ENCODE peak calls at places on chromosomes 3 and 15, in eight cellular contexts. One of them, this sample, is unnamed.

GRCh38 chr15:89760303-89761008 is 9.4 kb upstream of the MESP1 start:
- DNase-seq in AML-193: peak
- DNase-seq in stimulated activated CD8-positive, alpha-beta memory T cell treated with anti-CD3 and anti-CD28 coated beads, Interleukin-2, amount 100 ng/mL, for 1 hour: peak
- DNase-seq in AG20443: peak
- DNase-seq in HEK293T: peak
- DNase-seq in fibroblast of pulmonary artery: peak
- DNase-seq in ACHN: peak
- DNase-seq in NCI-H1105 treated with DMSO at 0.1 percent for 48 hours: peak
- DNase-seq in this sample: peak

GRCh38 chr15:74200394-74200793 is 2.2 kb downstream of the STRA6 start:
- DNase-seq in AML-193: peak
- DNase-seq in stimulated activated CD8-positive, alpha-beta memory T cell treated with anti-CD3 and anti-CD28 coated beads, Interleukin-2, amount 100 ng/mL, for 1 hour: no peak
- DNase-seq in AG20443: peak
- DNase-seq in HEK293T: no peak
- DNase-seq in fibroblast of pulmonary artery: peak
- DNase-seq in ACHN: peak
- DNase-seq in NCI-H1105 treated with DMSO at 0.1 percent for 48 hours: no peak
- DNase-seq in this sample: no peak

GRCh38 chr3:59212128-59212764 is 162.4 kb upstream of the CFAP20DC start:
- DNase-seq in AML-193: peak
- DNase-seq in stimulated activated CD8-positive, alpha-beta memory T cell treated with anti-CD3 and anti-CD28 coated beads, Interleukin-2, amount 100 ng/mL, for 1 hour: no peak
- DNase-seq in AG20443: peak
- DNase-seq in HEK293T: peak
- DNase-seq in fibroblast of pulmonary artery: peak
- DNase-seq in ACHN: peak
- DNase-seq in NCI-H1105 treated with DMSO at 0.1 percent for 48 hours: peak
- DNase-seq in this sample: peak

GRCh38 chr3:171876651-171877272 is 33.6 kb downstream of the TMEM212 start:
- DNase-seq in AML-193: no peak
- DNase-seq in stimulated activated CD8-positive, alpha-beta memory T cell treated with anti-CD3 and anti-CD28 coated beads, Interleukin-2, amount 100 ng/mL, for 1 hour: no peak
- DNase-seq in AG20443: peak
- DNase-seq in HEK293T: no peak
- DNase-seq in fibroblast of pulmonary artery: peak
- DNase-seq in ACHN: peak
- DNase-seq in NCI-H1105 treated with DMSO at 0.1 percent for 48 hours: no peak
- DNase-seq in this sample: peak

GRCh38 chr3:30290479-30290878 is 315.9 kb upstream of the TGFBR2 start:
- DNase-seq in AML-193: no peak
- DNase-seq in stimulated activated CD8-positive, alpha-beta memory T cell treated with anti-CD3 and anti-CD28 coated beads, Interleukin-2, amount 100 ng/mL, for 1 hour: no peak
- DNase-seq in AG20443: no peak
- DNase-seq in HEK293T: no peak
- DNase-seq in fibroblast of pulmonary artery: no peak
- DNase-seq in ACHN: no peak
- DNase-seq in NCI-H1105 treated with DMSO at 0.1 percent for 48 hours: no peak
- DNase-seq in this sample: no peak

GRCh38 chr15:86877171-86877631 is 797.5 kb downstream of the AGBL1 start:
- DNase-seq in AML-193: no peak
- DNase-seq in stimulated activated CD8-positive, alpha-beta memory T cell treated with anti-CD3 and anti-CD28 coated beads, Interleukin-2, amount 100 ng/mL, for 1 hour: no peak
- DNase-seq in AG20443: no peak
- DNase-seq in HEK293T: no peak
- DNase-seq in fibroblast of pulmonary artery: no peak
- DNase-seq in ACHN: no peak
- DNase-seq in NCI-H1105 treated with DMSO at 0.1 percent for 48 hours: no peak
- DNase-seq in this sample: no peak

GRCh38 chr3:141933421-141934300 is 57.2 kb downstream of the ATP1B3 start:
- DNase-seq in AML-193: no peak
- DNase-seq in stimulated activated CD8-positive, alpha-beta memory T cell treated with anti-CD3 and anti-CD28 coated beads, Interleukin-2, amount 100 ng/mL, for 1 hour: no peak
- DNase-seq in AG20443: no peak
- DNase-seq in HEK293T: no peak
- DNase-seq in fibroblast of pulmonary artery: no peak
- DNase-seq in ACHN: no peak
- DNase-seq in NCI-H1105 treated with DMSO at 0.1 percent for 48 hours: no peak
- DNase-seq in this sample: no peak

GRCh38 chr3:44554626-44555592 is at the start of gene ZKSCAN7:
- DNase-seq in AML-193: peak
- DNase-seq in stimulated activated CD8-positive, alpha-beta memory T cell treated with anti-CD3 and anti-CD28 coated beads, Interleukin-2, amount 100 ng/mL, for 1 hour: peak
- DNase-seq in AG20443: peak
- DNase-seq in HEK293T: no peak
- DNase-seq in fibroblast of pulmonary artery: peak
- DNase-seq in ACHN: peak
- DNase-seq in NCI-H1105 treated with DMSO at 0.1 percent for 48 hours: no peak
- DNase-seq in this sample: peak

GRCh38 chr3:17491601-17492000 is 250.8 kb downstream of the TBC1D5 start:
- DNase-seq in AML-193: no peak
- DNase-seq in stimulated activated CD8-positive, alpha-beta memory T cell treated with anti-CD3 and anti-CD28 coated beads, Interleukin-2, amount 100 ng/mL, for 1 hour: no peak
- DNase-seq in AG20443: no peak
- DNase-seq in HEK293T: no peak
- DNase-seq in fibroblast of pulmonary artery: peak
- DNase-seq in ACHN: no peak
- DNase-seq in NCI-H1105 treated with DMSO at 0.1 percent for 48 hours: no peak
- DNase-seq in this sample: peak

GRCh38 chr3:71581981-71582611 is 1.4 kb downstream of the FOXP1 start:
- DNase-seq in AML-193: peak
- DNase-seq in stimulated activated CD8-positive, alpha-beta memory T cell treated with anti-CD3 and anti-CD28 coated beads, Interleukin-2, amount 100 ng/mL, for 1 hour: no peak
- DNase-seq in AG20443: no peak
- DNase-seq in HEK293T: peak
- DNase-seq in fibroblast of pulmonary artery: no peak
- DNase-seq in ACHN: peak
- DNase-seq in NCI-H1105 treated with DMSO at 0.1 percent for 48 hours: peak
- DNase-seq in this sample: peak

GRCh38 chr15:27490867-27491595 is 520.0 kb downstream of the GABRG3 start:
- DNase-seq in AML-193: no peak
- DNase-seq in stimulated activated CD8-positive, alpha-beta memory T cell treated with anti-CD3 and anti-CD28 coated beads, Interleukin-2, amount 100 ng/mL, for 1 hour: no peak
- DNase-seq in AG20443: no peak
- DNase-seq in HEK293T: no peak
- DNase-seq in fibroblast of pulmonary artery: no peak
- DNase-seq in ACHN: no peak
- DNase-seq in NCI-H1105 treated with DMSO at 0.1 percent for 48 hours: no peak
- DNase-seq in this sample: no peak

GRCh38 chr3:30656624-30657141 is 50.3 kb downstream of the TGFBR2 start:
- DNase-seq in AML-193: no peak
- DNase-seq in stimulated activated CD8-positive, alpha-beta memory T cell treated with anti-CD3 and anti-CD28 coated beads, Interleukin-2, amount 100 ng/mL, for 1 hour: no peak
- DNase-seq in AG20443: no peak
- DNase-seq in HEK293T: no peak
- DNase-seq in fibroblast of pulmonary artery: no peak
- DNase-seq in ACHN: no peak
- DNase-seq in NCI-H1105 treated with DMSO at 0.1 percent for 48 hours: no peak
- DNase-seq in this sample: no peak

GRCh38 chr3:167813169-167814123 is 77.9 kb downstream of the SERPINI1 start:
- DNase-seq in AML-193: no peak
- DNase-seq in stimulated activated CD8-positive, alpha-beta memory T cell treated with anti-CD3 and anti-CD28 coated beads, Interleukin-2, amount 100 ng/mL, for 1 hour: no peak
- DNase-seq in AG20443: no peak
- DNase-seq in HEK293T: no peak
- DNase-seq in fibroblast of pulmonary artery: no peak
- DNase-seq in ACHN: no peak
- DNase-seq in NCI-H1105 treated with DMSO at 0.1 percent for 48 hours: no peak
- DNase-seq in this sample: no peak

GRCh38 chr15:22880981-22881738 is 42.7 kb downstream of the NIPA2 start:
- DNase-seq in AML-193: no peak
- DNase-seq in stimulated activated CD8-positive, alpha-beta memory T cell treated with anti-CD3 and anti-CD28 coated beads, Interleukin-2, amount 100 ng/mL, for 1 hour: no peak
- DNase-seq in AG20443: no peak
- DNase-seq in HEK293T: no peak
- DNase-seq in fibroblast of pulmonary artery: no peak
- DNase-seq in ACHN: no peak
- DNase-seq in NCI-H1105 treated with DMSO at 0.1 percent for 48 hours: no peak
- DNase-seq in this sample: no peak

GRCh38 chr3:186966406-186966805 is 36.1 kb downstream of the ST6GAL1 start:
- DNase-seq in AML-193: no peak
- DNase-seq in stimulated activated CD8-positive, alpha-beta memory T cell treated with anti-CD3 and anti-CD28 coated beads, Interleukin-2, amount 100 ng/mL, for 1 hour: no peak
- DNase-seq in AG20443: no peak
- DNase-seq in HEK293T: no peak
- DNase-seq in fibroblast of pulmonary artery: no peak
- DNase-seq in ACHN: no peak
- DNase-seq in NCI-H1105 treated with DMSO at 0.1 percent for 48 hours: no peak
- DNase-seq in this sample: no peak

GRCh38 chr3:57826286-57826951 is 70.3 kb downstream of the SLMAP start:
- DNase-seq in AML-193: peak
- DNase-seq in stimulated activated CD8-positive, alpha-beta memory T cell treated with anti-CD3 and anti-CD28 coated beads, Interleukin-2, amount 100 ng/mL, for 1 hour: no peak
- DNase-seq in AG20443: no peak
- DNase-seq in HEK293T: no peak
- DNase-seq in fibroblast of pulmonary artery: peak
- DNase-seq in ACHN: peak
- DNase-seq in NCI-H1105 treated with DMSO at 0.1 percent for 48 hours: no peak
- DNase-seq in this sample: peak

GRCh38 chr3:52780298-52780585 is 2.8 kb downstream of the ITIH1 start:
- DNase-seq in AML-193: no peak
- DNase-seq in stimulated activated CD8-positive, alpha-beta memory T cell treated with anti-CD3 and anti-CD28 coated beads, Interleukin-2, amount 100 ng/mL, for 1 hour: no peak
- DNase-seq in AG20443: no peak
- DNase-seq in HEK293T: no peak
- DNase-seq in fibroblast of pulmonary artery: no peak
- DNase-seq in ACHN: no peak
- DNase-seq in NCI-H1105 treated with DMSO at 0.1 percent for 48 hours: no peak
- DNase-seq in this sample: no peak

GRCh38 chr3:127722928-127723603 is 50.3 kb downstream of the ABTB1 start:
- DNase-seq in AML-193: no peak
- DNase-seq in stimulated activated CD8-positive, alpha-beta memory T cell treated with anti-CD3 and anti-CD28 coated beads, Interleukin-2, amount 100 ng/mL, for 1 hour: no peak
- DNase-seq in AG20443: peak
- DNase-seq in HEK293T: no peak
- DNase-seq in fibroblast of pulmonary artery: no peak
- DNase-seq in ACHN: no peak
- DNase-seq in NCI-H1105 treated with DMSO at 0.1 percent for 48 hours: no peak
- DNase-seq in this sample: no peak

GRCh38 chr15:76196949-76197315 is 114.3 kb downstream of the ETFA start:
- DNase-seq in AML-193: no peak
- DNase-seq in stimulated activated CD8-positive, alpha-beta memory T cell treated with anti-CD3 and anti-CD28 coated beads, Interleukin-2, amount 100 ng/mL, for 1 hour: no peak
- DNase-seq in AG20443: no peak
- DNase-seq in HEK293T: no peak
- DNase-seq in fibroblast of pulmonary artery: no peak
- DNase-seq in ACHN: no peak
- DNase-seq in NCI-H1105 treated with DMSO at 0.1 percent for 48 hours: no peak
- DNase-seq in this sample: no peak

GRCh38 chr15:75231836-75232235 is 26.3 kb upstream of the GOLGA6C start:
- DNase-seq in AML-193: no peak
- DNase-seq in stimulated activated CD8-positive, alpha-beta memory T cell treated with anti-CD3 and anti-CD28 coated beads, Interleukin-2, amount 100 ng/mL, for 1 hour: no peak
- DNase-seq in AG20443: no peak
- DNase-seq in HEK293T: no peak
- DNase-seq in fibroblast of pulmonary artery: no peak
- DNase-seq in ACHN: no peak
- DNase-seq in NCI-H1105 treated with DMSO at 0.1 percent for 48 hours: no peak
- DNase-seq in this sample: peak

GRCh38 chr15:23497710-23498111 is 50.7 kb upstream of the GOLGA6L2 start:
- DNase-seq in AML-193: no peak
- DNase-seq in stimulated activated CD8-positive, alpha-beta memory T cell treated with anti-CD3 and anti-CD28 coated beads, Interleukin-2, amount 100 ng/mL, for 1 hour: no peak
- DNase-seq in AG20443: no peak
- DNase-seq in HEK293T: peak
- DNase-seq in fibroblast of pulmonary artery: no peak
- DNase-seq in ACHN: peak
- DNase-seq in NCI-H1105 treated with DMSO at 0.1 percent for 48 hours: peak
- DNase-seq in this sample: peak

GRCh38 chr3:183330881-183331280 is 77.8 kb downstream of the B3GNT5 start:
- DNase-seq in AML-193: no peak
- DNase-seq in stimulated activated CD8-positive, alpha-beta memory T cell treated with anti-CD3 and anti-CD28 coated beads, Interleukin-2, amount 100 ng/mL, for 1 hour: no peak
- DNase-seq in AG20443: no peak
- DNase-seq in HEK293T: no peak
- DNase-seq in fibroblast of pulmonary artery: no peak
- DNase-seq in ACHN: no peak
- DNase-seq in NCI-H1105 treated with DMSO at 0.1 percent for 48 hours: no peak
- DNase-seq in this sample: peak

GRCh38 chr15:91970142-91970541 is 116.6 kb downstream of the SLCO3A1 start:
- DNase-seq in AML-193: no peak
- DNase-seq in stimulated activated CD8-positive, alpha-beta memory T cell treated with anti-CD3 and anti-CD28 coated beads, Interleukin-2, amount 100 ng/mL, for 1 hour: no peak
- DNase-seq in AG20443: peak
- DNase-seq in HEK293T: no peak
- DNase-seq in fibroblast of pulmonary artery: peak
- DNase-seq in ACHN: no peak
- DNase-seq in NCI-H1105 treated with DMSO at 0.1 percent for 48 hours: no peak
- DNase-seq in this sample: no peak

GRCh38 chr15:93018574-93018973 is 70.4 kb downstream of the RGMA start:
- DNase-seq in AML-193: no peak
- DNase-seq in stimulated activated CD8-positive, alpha-beta memory T cell treated with anti-CD3 and anti-CD28 coated beads, Interleukin-2, amount 100 ng/mL, for 1 hour: no peak
- DNase-seq in AG20443: no peak
- DNase-seq in HEK293T: no peak
- DNase-seq in fibroblast of pulmonary artery: peak
- DNase-seq in ACHN: no peak
- DNase-seq in NCI-H1105 treated with DMSO at 0.1 percent for 48 hours: no peak
- DNase-seq in this sample: no peak

GRCh38 chr15:50128266-50128665 is 9.2 kb upstream of the ATP8B4 start:
- DNase-seq in AML-193: peak
- DNase-seq in stimulated activated CD8-positive, alpha-beta memory T cell treated with anti-CD3 and anti-CD28 coated beads, Interleukin-2, amount 100 ng/mL, for 1 hour: no peak
- DNase-seq in AG20443: no peak
- DNase-seq in HEK293T: no peak
- DNase-seq in fibroblast of pulmonary artery: no peak
- DNase-seq in ACHN: no peak
- DNase-seq in NCI-H1105 treated with DMSO at 0.1 percent for 48 hours: no peak
- DNase-seq in this sample: peak

GRCh38 chr3:46496745-46497555 is 826 bp upstream of the RTP3 start:
- DNase-seq in AML-193: peak
- DNase-seq in stimulated activated CD8-positive, alpha-beta memory T cell treated with anti-CD3 and anti-CD28 coated beads, Interleukin-2, amount 100 ng/mL, for 1 hour: peak
- DNase-seq in AG20443: no peak
- DNase-seq in HEK293T: no peak
- DNase-seq in fibroblast of pulmonary artery: peak
- DNase-seq in ACHN: peak
- DNase-seq in NCI-H1105 treated with DMSO at 0.1 percent for 48 hours: no peak
- DNase-seq in this sample: peak

GRCh38 chr3:90241481-90241880 is 1134.1 kb downstream of the EPHA3 start:
- DNase-seq in AML-193: no peak
- DNase-seq in stimulated activated CD8-positive, alpha-beta memory T cell treated with anti-CD3 and anti-CD28 coated beads, Interleukin-2, amount 100 ng/mL, for 1 hour: no peak
- DNase-seq in AG20443: no peak
- DNase-seq in HEK293T: no peak
- DNase-seq in fibroblast of pulmonary artery: no peak
- DNase-seq in ACHN: no peak
- DNase-seq in NCI-H1105 treated with DMSO at 0.1 percent for 48 hours: no peak
- DNase-seq in this sample: no peak

GRCh38 chr3:166613365-166613764 is 766.7 kb downstream of the ZBBX start:
- DNase-seq in AML-193: no peak
- DNase-seq in stimulated activated CD8-positive, alpha-beta memory T cell treated with anti-CD3 and anti-CD28 coated beads, Interleukin-2, amount 100 ng/mL, for 1 hour: no peak
- DNase-seq in AG20443: no peak
- DNase-seq in HEK293T: no peak
- DNase-seq in fibroblast of pulmonary artery: no peak
- DNase-seq in ACHN: no peak
- DNase-seq in NCI-H1105 treated with DMSO at 0.1 percent for 48 hours: no peak
- DNase-seq in this sample: no peak

GRCh38 chr15:101206173-101206572 is 45.7 kb downstream of the CHSY1 start:
- DNase-seq in AML-193: no peak
- DNase-seq in stimulated activated CD8-positive, alpha-beta memory T cell treated with anti-CD3 and anti-CD28 coated beads, Interleukin-2, amount 100 ng/mL, for 1 hour: peak
- DNase-seq in AG20443: peak
- DNase-seq in HEK293T: no peak
- DNase-seq in fibroblast of pulmonary artery: peak
- DNase-seq in ACHN: no peak
- DNase-seq in NCI-H1105 treated with DMSO at 0.1 percent for 48 hours: no peak
- DNase-seq in this sample: no peak

GRCh38 chr3:58260733-58261132 is 23.1 kb downstream of the ABHD6 start:
- DNase-seq in AML-193: no peak
- DNase-seq in stimulated activated CD8-positive, alpha-beta memory T cell treated with anti-CD3 and anti-CD28 coated beads, Interleukin-2, amount 100 ng/mL, for 1 hour: no peak
- DNase-seq in AG20443: peak
- DNase-seq in HEK293T: no peak
- DNase-seq in fibroblast of pulmonary artery: peak
- DNase-seq in ACHN: peak
- DNase-seq in NCI-H1105 treated with DMSO at 0.1 percent for 48 hours: no peak
- DNase-seq in this sample: no peak

GRCh38 chr3:159872374-159873109 is 116.1 kb upstream of the IL12A start:
- DNase-seq in AML-193: no peak
- DNase-seq in stimulated activated CD8-positive, alpha-beta memory T cell treated with anti-CD3 and anti-CD28 coated beads, Interleukin-2, amount 100 ng/mL, for 1 hour: no peak
- DNase-seq in AG20443: peak
- DNase-seq in HEK293T: no peak
- DNase-seq in fibroblast of pulmonary artery: peak
- DNase-seq in ACHN: peak
- DNase-seq in NCI-H1105 treated with DMSO at 0.1 percent for 48 hours: no peak
- DNase-seq in this sample: no peak

GRCh38 chr3:9704343-9705322 is 1.0 kb downstream of the CPNE9 start:
- DNase-seq in AML-193: no peak
- DNase-seq in stimulated activated CD8-positive, alpha-beta memory T cell treated with anti-CD3 and anti-CD28 coated beads, Interleukin-2, amount 100 ng/mL, for 1 hour: no peak
- DNase-seq in AG20443: peak
- DNase-seq in HEK293T: peak
- DNase-seq in fibroblast of pulmonary artery: peak
- DNase-seq in ACHN: peak
- DNase-seq in NCI-H1105 treated with DMSO at 0.1 percent for 48 hours: peak
- DNase-seq in this sample: peak

GRCh38 chr3:106208979-106209378 is 340.2 kb upstream of the CBLB start:
- DNase-seq in AML-193: no peak
- DNase-seq in stimulated activated CD8-positive, alpha-beta memory T cell treated with anti-CD3 and anti-CD28 coated beads, Interleukin-2, amount 100 ng/mL, for 1 hour: no peak
- DNase-seq in AG20443: no peak
- DNase-seq in HEK293T: no peak
- DNase-seq in fibroblast of pulmonary artery: peak
- DNase-seq in ACHN: peak
- DNase-seq in NCI-H1105 treated with DMSO at 0.1 percent for 48 hours: no peak
- DNase-seq in this sample: peak

This sample was measured in OCI-M1.